ENCODE peak calls at places on chromosomes 16 and 17, in nine cellular contexts. F, Y, I, R, O, J, P, V and E are unnamed samples.

GRCh38 chr17:76065754-76066153 is 6.6 kb downstream of the SRP68 start:
- DNase-seq in F (no peak), P (no peak), J (no peak), R (no peak), Y (no peak), O (no peak), V (no peak), I (no peak), E (no peak)

GRCh38 chr17:17682293-17682736 is 1.1 kb downstream of the RAI1 start:
- DNase-seq in F (no peak), Y (peak), I (peak), J (peak), R (peak), V (peak), P (no peak), O (peak), E (no peak)

GRCh38 chr16:3713587-3714242 is 3.6 kb downstream of the TRAP1 start:
- DNase-seq in V (no peak), F (no peak), R (no peak), I (no peak), J (no peak), P (no peak), O (no peak), Y (no peak), E (no peak)

GRCh38 chr17:45895304-45895968 is 1.1 kb downstream of the MAPT start:
- DNase-seq in F (no peak), O (no peak), P (no peak), I (peak), V (peak), Y (peak), R (peak), J (peak), E (no peak)

GRCh38 chr16:17499223-17499902 is 28.6 kb upstream of the XYLT1 start:
- DNase-seq in R (no peak), I (no peak), V (no peak), O (no peak), F (no peak), Y (no peak), P (no peak), J (no peak), E (no peak)

GRCh38 chr16:25108054-25108453 is 3.5 kb upstream of the LCMT1 start:
- DNase-seq in P (no peak), J (peak), I (no peak), O (no peak), R (peak), F (no peak), Y (no peak), V (no peak), E (no peak)

GRCh38 chr17:3335876-3336275 is 37.7 kb upstream of the OR3A1 start:
- DNase-seq in V (no peak), O (no peak), P (no peak), I (no peak), R (no peak), F (no peak), J (peak), Y (no peak), E (no peak)

GRCh38 chr17:15247891-15248529 is 17.1 kb downstream of the PMP22 start:
- DNase-seq in F (no peak), Y (no peak), P (no peak), I (no peak), V (no peak), O (no peak), J (peak), R (no peak), E (no peak)

GRCh38 chr17:2893422-2893914 is 97.2 kb downstream of the RAP1GAP2 start:
- DNase-seq in O (no peak), F (no peak), P (no peak), I (no peak), V (no peak), R (no peak), Y (no peak), J (peak), E (no peak)

GRCh38 chr16:24610421-24610765 is 71.0 kb downstream of the RBBP6 start:
- DNase-seq in I (peak), O (no peak), V (peak), F (peak), Y (peak), P (no peak), J (peak), R (peak), E (no peak)

GRCh38 chr16:67963325-67964321 is 4.8 kb downstream of the SLC12A4 start:
- DNase-seq in O (no peak), P (no peak), Y (no peak), F (no peak), V (no peak), R (no peak), I (no peak), J (no peak), E (no peak)

GRCh38 chr17:76560036-76560876 is 20.4 kb downstream of the PRCD start:
- DNase-seq in O (no peak), Y (no peak), V (no peak), R (no peak), I (no peak), P (no peak), F (no peak), J (peak), E (no peak)

GRCh38 chr17:57350266-57350665 is 93.9 kb downstream of the MSI2 start:
- DNase-seq in F (peak), R (no peak), J (no peak), I (no peak), P (no peak), V (no peak), O (peak), Y (no peak), E (no peak)

GRCh38 chr16:84048306-84048705 is 5.7 kb upstream of the SLC38A8 start:
- DNase-seq in F (no peak), J (peak), P (no peak), O (no peak), R (no peak), I (no peak), Y (no peak), V (no peak), E (no peak)

GRCh38 chr16:89655062-89655643 is 2.4 kb downstream of the CHMP1A start:
- DNase-seq in R (no peak), I (no peak), Y (no peak), O (no peak), J (no peak), V (no peak), P (no peak), F (no peak), E (no peak)

GRCh38 chr16:86227801-86228200 is 282.5 kb upstream of the FOXF1 start:
- DNase-seq in V (no peak), P (no peak), J (no peak), Y (peak), I (no peak), F (peak), O (no peak), R (no peak), E (no peak)

GRCh38 chr16:15946257-15947044 is 3.0 kb upstream of the ABCC1 start:
- DNase-seq in I (no peak), O (no peak), Y (peak), F (peak), P (no peak), V (no peak), R (no peak), J (peak), E (no peak)

GRCh38 chr16:27768651-27769270 is 218.8 kb downstream of the KATNIP start:
- DNase-seq in J (no peak), R (no peak), Y (no peak), F (no peak), P (no peak), O (no peak), V (no peak), I (no peak), E (no peak)

GRCh38 chr16:50304467-50305440 is 38.4 kb downstream of the ADCY7 start:
- DNase-seq in P (no peak), O (peak), F (no peak), R (no peak), Y (no peak), I (peak), J (no peak), V (no peak), E (no peak)

GRCh38 chr16:87562201-87562600 is 40.1 kb upstream of the JPH3 start:
- DNase-seq in F (no peak), P (no peak), O (no peak), J (no peak), V (peak), I (no peak), Y (no peak), R (no peak), E (no peak)

GRCh38 chr17:7330099-7331015 is 1.2 kb upstream of the NEURL4 start:
- DNase-seq in P (peak), R (peak), Y (peak), I (peak), F (peak), O (peak), J (peak), V (peak), E (peak)

GRCh38 chr17:2949469-2950044 is 113.8 kb downstream of the OR1D5 start:
- DNase-seq in I (no peak), Y (peak), P (no peak), F (peak), J (peak), V (no peak), R (no peak), O (peak), E (no peak)

GRCh38 chr16:4176794-4177438 is 60.7 kb upstream of the ADCY9 start:
- DNase-seq in I (no peak), R (peak), Y (peak), O (no peak), F (peak), P (no peak), V (no peak), J (peak), E (no peak)

GRCh38 chr17:80758793-80759673 is 214.4 kb downstream of the RPTOR start:
- DNase-seq in O (no peak), R (peak), I (no peak), P (no peak), V (no peak), J (no peak), F (peak), Y (peak), E (no peak)

GRCh38 chr17:50056217-50056960 is 479 bp downstream of the ITGA3 start:
- DNase-seq in P (peak), Y (peak), V (peak), J (peak), F (peak), I (peak), O (no peak), R (peak), E (no peak)

GRCh38 chr16:30377812-30378235 is 3.2 kb downstream of the MYL11 start:
- DNase-seq in V (peak), R (peak), J (peak), P (peak), Y (peak), I (peak), O (peak), F (peak), E (no peak)

GRCh38 chr16:84643180-84643583 is 5.1 kb upstream of the KLHL36 start:
- DNase-seq in R (no peak), P (no peak), J (peak), F (peak), V (no peak), I (peak), Y (peak), O (peak), E (no peak)

GRCh38 chr17:35496470-35497290 is 40.8 kb downstream of the SLFN12L start:
- DNase-seq in R (no peak), J (no peak), I (no peak), V (no peak), F (no peak), Y (no peak), P (no peak), O (no peak), E (no peak)

GRCh38 chr17:75721463-75722011 is 278 bp downstream of the ITGB4 start:
- DNase-seq in Y (no peak), J (no peak), O (no peak), R (no peak), I (no peak), P (no peak), V (no peak), F (no peak), E (no peak)

GRCh38 chr17:77724876-77725615 is 233.5 kb upstream of the TNRC6C start:
- DNase-seq in J (no peak), R (peak), F (no peak), Y (no peak), V (peak), P (no peak), O (no peak), I (no peak), E (no peak)

GRCh38 chr17:4576729-4577322 is 7.5 kb upstream of the SMTNL2 start:
- DNase-seq in F (no peak), V (no peak), R (no peak), I (peak), O (no peak), J (no peak), Y (no peak), P (no peak), E (no peak)

GRCh38 chr16:52545157-52545543 is 1.8 kb downstream of the TOX3 start:
- DNase-seq in O (no peak), R (no peak), I (no peak), J (no peak), P (no peak), Y (no peak), V (peak), F (no peak), E (no peak)

GRCh38 chr17:45296833-45297124 is 20.0 kb downstream of the MAP3K14 start:
- DNase-seq in I (no peak), Y (peak), O (no peak), P (no peak), J (peak), F (no peak), R (no peak), V (no peak), E (no peak)

GRCh38 chr16:57525761-57526160 is 10.6 kb downstream of the CCDC102A start:
- DNase-seq in O (no peak), P (no peak), J (no peak), R (no peak), Y (no peak), I (peak), V (no peak), F (no peak), E (no peak)

GRCh38 chr17:78232774-78233173 is 1.3 kb downstream of the TMEM235 start:
- DNase-seq in F (no peak), I (no peak), R (no peak), J (no peak), Y (no peak), V (no peak), O (no peak), P (no peak), E (no peak)

GRCh38 chr17:40404003-40404402 is 13.7 kb downstream of the TOP2A start:
- DNase-seq in J (no peak), P (no peak), R (no peak), V (no peak), Y (no peak), O (no peak), I (no peak), F (no peak), E (no peak)

GRCh38 chr16:12060751-12061150 is 84.2 kb downstream of the SNX29 start:
- DNase-seq in J (no peak), V (no peak), R (no peak), F (no peak), O (no peak), Y (no peak), P (no peak), I (no peak), E (no peak)

GRCh38 chr16:86984286-86984685 is 332.9 kb downstream of the C16orf95 start:
- DNase-seq in V (no peak), I (no peak), O (no peak), P (no peak), F (no peak), J (no peak), R (no peak), Y (no peak), E (no peak)